ENCODE peak calls at places on chromosome 17, in six cellular contexts. One of them, this sample, is unnamed.

GRCh38 chr17:65553646-65554567 is 7.5 kb downstream of the AXIN2 start:
- ATAC-seq in HCT116: no peak
- ATAC-seq in GM23338: no peak
- ATAC-seq in upper lobe of left lung: no peak
- ATAC-seq in HepG2: no peak
- ATAC-seq in GM12878: peak
- ATAC-seq in this sample: no peak

GRCh38 chr17:8832711-8833352 is 33.7 kb upstream of the MFSD6L start:
- ATAC-seq in HCT116: peak
- ATAC-seq in GM23338: peak
- ATAC-seq in upper lobe of left lung: no peak
- ATAC-seq in HepG2: peak
- ATAC-seq in GM12878: peak
- ATAC-seq in this sample: no peak

GRCh38 chr17:29196784-29197515 is 16.8 kb upstream of the MYO18A start:
- ATAC-seq in HCT116: peak
- ATAC-seq in GM23338: peak
- ATAC-seq in upper lobe of left lung: no peak
- ATAC-seq in HepG2: peak
- ATAC-seq in GM12878: peak
- ATAC-seq in this sample: no peak

GRCh38 chr17:4195306-4195705 is 52.3 kb downstream of the CYB5D2 start:
- ATAC-seq in HCT116: no peak
- ATAC-seq in GM23338: no peak
- ATAC-seq in upper lobe of left lung: no peak
- ATAC-seq in HepG2: no peak
- ATAC-seq in GM12878: no peak
- ATAC-seq in this sample: no peak

GRCh38 chr17:46818319-46818928 is at the start of gene WNT3:
- ATAC-seq in HCT116: no peak
- ATAC-seq in GM23338: peak
- ATAC-seq in upper lobe of left lung: no peak
- ATAC-seq in HepG2: peak
- ATAC-seq in GM12878: no peak
- ATAC-seq in this sample: no peak

GRCh38 chr17:53780320-53780719 is 42.4 kb upstream of the KIF2B start:
- ATAC-seq in HCT116: no peak
- ATAC-seq in GM23338: no peak
- ATAC-seq in upper lobe of left lung: no peak
- ATAC-seq in HepG2: no peak
- ATAC-seq in GM12878: no peak
- ATAC-seq in this sample: no peak

GRCh38 chr17:59106463-59107305 is at the start of gene TRIM37:
- ATAC-seq in HCT116: peak
- ATAC-seq in GM23338: peak
- ATAC-seq in upper lobe of left lung: peak
- ATAC-seq in HepG2: peak
- ATAC-seq in GM12878: peak
- ATAC-seq in this sample: peak

GRCh38 chr17:4162366-4162765 is 19.4 kb downstream of the CYB5D2 start:
- ATAC-seq in HCT116: no peak
- ATAC-seq in GM23338: peak
- ATAC-seq in upper lobe of left lung: no peak
- ATAC-seq in HepG2: no peak
- ATAC-seq in GM12878: peak
- ATAC-seq in this sample: no peak

GRCh38 chr17:57623620-57624019 is 121.5 kb downstream of the CCDC182 start:
- ATAC-seq in HCT116: no peak
- ATAC-seq in GM23338: no peak
- ATAC-seq in upper lobe of left lung: no peak
- ATAC-seq in HepG2: no peak
- ATAC-seq in GM12878: peak
- ATAC-seq in this sample: no peak

GRCh38 chr17:63106050-63106449 is 140.0 kb downstream of the TANC2 start:
- ATAC-seq in HCT116: no peak
- ATAC-seq in GM23338: no peak
- ATAC-seq in upper lobe of left lung: no peak
- ATAC-seq in HepG2: no peak
- ATAC-seq in GM12878: no peak
- ATAC-seq in this sample: no peak

GRCh38 chr17:72100445-72100844 is 20.4 kb upstream of the SOX9 start:
- ATAC-seq in HCT116: no peak
- ATAC-seq in GM23338: no peak
- ATAC-seq in upper lobe of left lung: no peak
- ATAC-seq in HepG2: peak
- ATAC-seq in GM12878: no peak
- ATAC-seq in this sample: no peak

GRCh38 chr17:72099919-72100318 is 20.9 kb upstream of the SOX9 start:
- ATAC-seq in HCT116: no peak
- ATAC-seq in GM23338: no peak
- ATAC-seq in upper lobe of left lung: no peak
- ATAC-seq in HepG2: no peak
- ATAC-seq in GM12878: no peak
- ATAC-seq in this sample: no peak

GRCh38 chr17:72104164-72104862 is 16.5 kb upstream of the SOX9 start:
- ATAC-seq in HCT116: no peak
- ATAC-seq in GM23338: no peak
- ATAC-seq in upper lobe of left lung: no peak
- ATAC-seq in HepG2: no peak
- ATAC-seq in GM12878: no peak
- ATAC-seq in this sample: no peak

GRCh38 chr17:72102366-72102765 is 18.5 kb upstream of the SOX9 start:
- ATAC-seq in HCT116: no peak
- ATAC-seq in GM23338: no peak
- ATAC-seq in upper lobe of left lung: no peak
- ATAC-seq in HepG2: no peak
- ATAC-seq in GM12878: no peak
- ATAC-seq in this sample: no peak

DNA sequence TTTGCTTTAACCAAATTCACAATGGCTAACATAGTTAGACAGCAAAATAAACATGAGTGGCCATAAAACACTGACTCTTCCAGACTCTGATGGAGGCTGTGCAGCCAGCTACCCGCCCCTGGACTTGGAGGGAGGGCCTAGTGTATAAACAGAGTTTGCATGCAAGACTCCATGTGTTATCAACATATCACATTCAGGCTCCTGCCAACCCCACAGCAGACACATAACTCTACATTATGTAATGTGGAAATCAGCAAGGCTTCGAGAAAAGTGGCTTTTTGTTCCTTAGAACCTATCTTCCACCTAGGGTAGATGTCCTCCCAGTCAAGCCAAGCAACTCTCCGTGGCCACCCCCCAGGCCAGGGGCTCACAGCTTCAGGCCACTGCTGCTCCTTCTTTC is 19.3 kb upstream of the SOX9 start:
- ATAC-seq in HCT116: no peak
- ATAC-seq in GM23338: no peak
- ATAC-seq in upper lobe of left lung: no peak
- ATAC-seq in HepG2: no peak
- ATAC-seq in GM12878: no peak
- ATAC-seq in this sample: no peak
- TF ChIP-seq POLR2AphosphoS5 in HCT116: no peak
- TF ChIP-seq POLR2AphosphoS5 in GM23338: no peak
- TF ChIP-seq POLR2AphosphoS5 in upper lobe of left lung: no peak
- TF ChIP-seq POLR2AphosphoS5 in HepG2: no peak
- TF ChIP-seq POLR2AphosphoS5 in GM12878: no peak
- TF ChIP-seq POLR2AphosphoS5 in this sample: no peak

GRCh38 chr17:38879878-38880727 is 10.2 kb downstream of the LASP1 start:
- ATAC-seq in HCT116: peak
- ATAC-seq in GM23338: peak
- ATAC-seq in upper lobe of left lung: peak
- ATAC-seq in HepG2: no peak
- ATAC-seq in GM12878: no peak
- ATAC-seq in this sample: peak
- H3K27ac ChIP-seq in HCT116: peak
- H3K27ac ChIP-seq in GM23338: peak
- H3K27ac ChIP-seq in upper lobe of left lung: peak
- H3K27ac ChIP-seq in HepG2: no peak
- H3K27ac ChIP-seq in GM12878: no peak
- H3K27ac ChIP-seq in this sample: peak

GRCh38 chr17:43671075-43671692 is 9.5 kb upstream of the MEOX1 start:
- ATAC-seq in HCT116: no peak
- ATAC-seq in GM23338: no peak
- ATAC-seq in upper lobe of left lung: no peak
- ATAC-seq in HepG2: no peak
- ATAC-seq in GM12878: peak
- ATAC-seq in this sample: no peak
- TF ChIP-seq POLR2AphosphoS5 in HCT116: no peak
- TF ChIP-seq POLR2AphosphoS5 in GM23338: no peak
- TF ChIP-seq POLR2AphosphoS5 in upper lobe of left lung: no peak
- TF ChIP-seq POLR2AphosphoS5 in HepG2: no peak
- TF ChIP-seq POLR2AphosphoS5 in GM12878: no peak
- TF ChIP-seq POLR2AphosphoS5 in this sample: no peak

GRCh38 chr17:40328386-40328766 is 19.4 kb downstream of the RARA start:
- ATAC-seq in HCT116: no peak
- ATAC-seq in GM23338: no peak
- ATAC-seq in upper lobe of left lung: no peak
- ATAC-seq in HepG2: no peak
- ATAC-seq in GM12878: no peak
- ATAC-seq in this sample: no peak

GRCh38 chr17:40326014-40326831 is 17.2 kb downstream of the RARA start:
- ATAC-seq in HCT116: no peak
- ATAC-seq in GM23338: no peak
- ATAC-seq in upper lobe of left lung: no peak
- ATAC-seq in HepG2: peak
- ATAC-seq in GM12878: peak
- ATAC-seq in this sample: no peak

GRCh38 chr17:40327735-40328385 is 18.9 kb downstream of the RARA start:
- ATAC-seq in HCT116: no peak
- ATAC-seq in GM23338: no peak
- ATAC-seq in upper lobe of left lung: no peak
- ATAC-seq in HepG2: no peak
- ATAC-seq in GM12878: no peak
- ATAC-seq in this sample: no peak

GRCh38 chr17:40326832-40327199 is 17.8 kb downstream of the RARA start:
- ATAC-seq in HCT116: no peak
- ATAC-seq in GM23338: no peak
- ATAC-seq in upper lobe of left lung: no peak
- ATAC-seq in HepG2: peak
- ATAC-seq in GM12878: no peak
- ATAC-seq in this sample: no peak

DNA sequence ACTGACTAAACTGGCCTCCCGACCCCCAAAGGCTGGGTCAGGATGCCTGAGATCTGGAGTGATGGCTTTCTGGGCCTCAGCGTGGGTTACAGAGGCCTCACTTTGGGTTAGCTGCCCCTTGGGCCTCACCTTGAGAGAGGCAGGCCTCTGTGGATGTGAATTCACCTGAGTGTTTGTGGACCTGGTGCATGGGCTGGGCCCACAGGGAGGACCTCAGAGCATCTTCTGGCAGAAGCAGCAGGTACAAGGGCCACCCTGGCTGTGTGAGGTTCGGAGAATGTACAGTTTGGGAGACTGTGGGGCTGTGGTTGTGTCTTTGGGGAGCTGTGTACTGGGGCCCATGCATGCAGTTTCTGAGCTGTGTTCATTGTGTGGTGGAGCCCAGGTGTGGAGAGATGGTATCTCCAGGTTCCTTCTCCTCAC is 18.3 kb downstream of the RARA start:
- ATAC-seq in HCT116: no peak
- ATAC-seq in GM23338: no peak
- ATAC-seq in upper lobe of left lung: no peak
- ATAC-seq in HepG2: no peak
- ATAC-seq in GM12878: no peak
- ATAC-seq in this sample: no peak
- H3K27ac ChIP-seq in HCT116: no peak
- H3K27ac ChIP-seq in GM23338: no peak
- H3K27ac ChIP-seq in upper lobe of left lung: peak
- H3K27ac ChIP-seq in HepG2: no peak
- H3K27ac ChIP-seq in GM12878: peak
- H3K27ac ChIP-seq in this sample: no peak

GRCh38 chr17:81162491-81162890 is 2.8 kb upstream of the PVALEF start:
- ATAC-seq in HCT116: no peak
- ATAC-seq in GM23338: no peak
- ATAC-seq in upper lobe of left lung: no peak
- ATAC-seq in HepG2: no peak
- ATAC-seq in GM12878: no peak
- ATAC-seq in this sample: no peak

GRCh38 chr17:81164464-81165245 is 652 bp upstream of the PVALEF start:
- ATAC-seq in HCT116: no peak
- ATAC-seq in GM23338: peak
- ATAC-seq in upper lobe of left lung: no peak
- ATAC-seq in HepG2: peak
- ATAC-seq in GM12878: no peak
- ATAC-seq in this sample: peak

GRCh38 chr17:81165246-81166032 is at the start of gene PVALEF:
- ATAC-seq in HCT116: no peak
- ATAC-seq in GM23338: peak
- ATAC-seq in upper lobe of left lung: no peak
- ATAC-seq in HepG2: peak
- ATAC-seq in GM12878: no peak
- ATAC-seq in this sample: peak

GRCh38 chr17:81163051-81163695 is 2.1 kb upstream of the PVALEF start:
- ATAC-seq in HCT116: no peak
- ATAC-seq in GM23338: no peak
- ATAC-seq in upper lobe of left lung: no peak
- ATAC-seq in HepG2: no peak
- ATAC-seq in GM12878: no peak
- ATAC-seq in this sample: no peak

GRCh38 chr17:81163703-81164413 is 1.4 kb upstream of the PVALEF start:
- ATAC-seq in HCT116: no peak
- ATAC-seq in GM23338: no peak
- ATAC-seq in upper lobe of left lung: no peak
- ATAC-seq in HepG2: no peak
- ATAC-seq in GM12878: no peak
- ATAC-seq in this sample: no peak
- TF ChIP-seq POLR2AphosphoS5 in HCT116: no peak
- TF ChIP-seq POLR2AphosphoS5 in GM23338: no peak
- TF ChIP-seq POLR2AphosphoS5 in upper lobe of left lung: no peak
- TF ChIP-seq POLR2AphosphoS5 in HepG2: no peak
- TF ChIP-seq POLR2AphosphoS5 in GM12878: no peak
- TF ChIP-seq POLR2AphosphoS5 in this sample: no peak

This sample was measured in gastroesophageal sphincter.